ENCODE peak calls at places on chromosome 6, in four cellular contexts. U is HT-29, F is IMR-90, B is Panc1. P is an unnamed sample.
A peak's percentile ranks its signal among the peaks of the same experiment; 100 is the strongest.

GRCh38 chr6:44512868-44513641 is 125.5 kb downstream of the CDC5L start:
- DNase-seq in U (peak; percentile 28), F (no peak), B (no peak), P (peak; percentile 14)

GRCh38 chr6:139764498-139764986 is 390.1 kb upstream of the CITED2 start:
- DNase-seq in U (peak; percentile 23), F (peak; percentile 99), B (peak; percentile 96), P (peak; percentile 99)

GRCh38 chr6:42471714-42472113 is 20.0 kb upstream of the TRERF1 start:
- DNase-seq in U (no peak), F (no peak), B (no peak), P (no peak)

GRCh38 chr6:121694389-121695185 is 259.1 kb downstream of the GJA1 start:
- DNase-seq in U (no peak), F (peak; percentile 45), B (no peak), P (peak; percentile 76)

GRCh38 chr6:17932362-17932852 is 55.0 kb downstream of the KIF13A start:
- DNase-seq in U (peak; percentile 73), F (peak; percentile 85), B (no peak), P (peak; percentile 89)

GRCh38 chr6:54847799-54848597 is 1.4 kb downstream of the FAM83B start:
- DNase-seq in U (peak; percentile 28), F (peak; percentile 74), B (peak; percentile 28), P (peak; percentile 62)

GRCh38 chr6:141484726-141485125 is 648.0 kb upstream of the GJE1 start:
- DNase-seq in U (no peak), F (peak; percentile 47), B (no peak), P (peak; percentile 21)

GRCh38 chr6:119174879-119175817 is 96.7 kb upstream of the FAM184A start:
- DNase-seq in U (no peak), F (peak; percentile 57), B (no peak), P (peak; percentile 12)

GRCh38 chr6:66508433-66508832 is 801.4 kb upstream of the EYS start:
- DNase-seq in U (no peak), F (peak; percentile 20), B (no peak), P (no peak)

GRCh38 chr6:51926125-51926524 is 161.3 kb downstream of the PKHD1 start:
- DNase-seq in U (no peak), F (no peak), B (no peak), P (no peak)

GRCh38 chr6:119966484-119966883 is 616.9 kb upstream of the MAN1A1 start:
- DNase-seq in U (no peak), F (no peak), B (no peak), P (no peak)

GRCh38 chr6:161961046-161961445 is 687.2 kb upstream of the AGPAT4 start:
- DNase-seq in U (no peak), F (no peak), B (no peak), P (no peak)

GRCh38 chr6:152594726-152595125 is 42.4 kb downstream of the SYNE1 start:
- DNase-seq in U (no peak), F (no peak), B (no peak), P (no peak)

GRCh38 chr6:30836431-30836866 is 47.9 kb upstream of the DDR1 start:
- DNase-seq in U (no peak), F (peak; percentile 54), B (no peak), P (peak; percentile 33)

GRCh38 chr6:111805511-111806181 is 67.6 kb downstream of the FYN start:
- DNase-seq in U (no peak), F (peak; percentile 85), B (no peak), P (peak; percentile 74)

GRCh38 chr6:10613077-10613476 is 81.3 kb downstream of the C6orf52 start:
- DNase-seq in U (no peak), F (peak; percentile 65), B (no peak), P (peak; percentile 13)

GRCh38 chr6:34098045-34098936 is 47.6 kb downstream of the GRM4 start:
- DNase-seq in U (no peak), F (no peak), B (no peak), P (no peak)